ENCODE peak calls at places on chromosomes 16 and 17, in nine cellular contexts. I is fibroblast of lung; V is small intestine; U is K562; R is effector CD4-positive, alpha-beta T cell; Q is GM03348; X is iris pigment epithelial cell; F is cardiac septum; P is NCI-H1105 treated with DMSO at 0.1 percent for 48 hours. J is an unnamed sample.

GRCh38 chr17:4576729-4577322 is 7.5 kb upstream of the SMTNL2 start:
- DNase-seq in P (no peak), Q (no peak), X (no peak), R (no peak), V (no peak), I (peak), F (no peak), U (no peak), J (no peak)

GRCh38 chr16:50313596-50314483 is 47.5 kb downstream of the ADCY7 start:
- DNase-seq in P (no peak), Q (peak), V (no peak), R (peak), X (peak), I (no peak), F (peak), U (no peak), J (no peak)

GRCh38 chr17:5500804-5501391 is 14.5 kb downstream of the MIS12 start:
- DNase-seq in U (no peak), X (peak), F (peak), P (peak), I (peak), V (peak), R (peak), Q (peak), J (peak)

GRCh38 chr16:58843675-58844074 is 109.6 kb upstream of the GOT2 start:
- DNase-seq in U (peak), V (no peak), Q (peak), R (no peak), F (no peak), X (peak), P (no peak), I (peak), J (no peak)

GRCh38 chr17:10171057-10171456 is 27.3 kb downstream of the GAS7 start:
- DNase-seq in R (no peak), X (no peak), V (no peak), I (no peak), Q (peak), F (no peak), U (no peak), P (no peak), J (no peak)

GRCh38 chr17:54944796-54945195 is 23.7 kb downstream of the COX11 start:
- DNase-seq in Q (peak), V (no peak), F (no peak), X (peak), I (no peak), U (no peak), R (no peak), P (no peak), J (no peak)

GRCh38 chr17:58918879-58919278 is 163.2 kb downstream of the PPM1E start:
- DNase-seq in I (no peak), U (no peak), X (no peak), Q (no peak), P (no peak), V (no peak), R (no peak), F (no peak), J (no peak)

GRCh38 chr17:45425125-45425983 is 7.3 kb downstream of the ARHGAP27 start:
- DNase-seq in F (peak), P (peak), Q (no peak), R (no peak), V (peak), U (peak), X (peak), I (peak), J (peak)

GRCh38 chr17:45346255-45347015 is 29.6 kb upstream of the MAP3K14 start:
- DNase-seq in I (peak), Q (peak), U (no peak), R (no peak), X (no peak), F (no peak), P (no peak), V (no peak), J (no peak)

GRCh38 chr16:10261077-10261476 is 78.8 kb upstream of the GRIN2A start:
- DNase-seq in V (no peak), I (no peak), Q (no peak), P (no peak), U (no peak), X (no peak), R (no peak), F (no peak), J (no peak)

GRCh38 chr16:46428108-46429061 is 192.8 kb downstream of the SHCBP1 start:
- DNase-seq in I (no peak), X (no peak), F (no peak), V (no peak), R (no peak), U (no peak), Q (peak), P (no peak), J (no peak)

GRCh38 chr16:85398050-85398451 is 215.1 kb upstream of the GSE1 start:
- DNase-seq in I (no peak), P (no peak), Q (no peak), U (no peak), F (no peak), R (no peak), X (no peak), V (no peak), J (no peak)

GRCh38 chr16:15457958-15458357 is 23.6 kb downstream of the BMERB1 start:
- DNase-seq in U (no peak), I (no peak), V (peak), P (no peak), R (no peak), F (no peak), X (no peak), Q (no peak), J (no peak)

GRCh38 chr17:55448681-55449080 is 27.0 kb upstream of the MMD start:
- DNase-seq in I (peak), F (no peak), P (no peak), R (no peak), X (peak), Q (no peak), V (no peak), U (no peak), J (no peak)

GRCh38 chr16:29811170-29811895 is 660 bp upstream of the PRRT2 start:
- DNase-seq in I (peak), R (peak), Q (peak), F (peak), U (peak), P (peak), V (peak), X (peak), J (peak)

GRCh38 chr16:56311208-56312027 is 113.9 kb downstream of the AMFR start:
- DNase-seq in Q (no peak), X (no peak), F (no peak), P (peak), V (no peak), U (no peak), R (no peak), I (no peak), J (peak)

GRCh38 chr17:44547625-44548297 is 9.5 kb upstream of the FZD2 start:
- DNase-seq in Q (no peak), X (no peak), F (no peak), U (no peak), V (no peak), R (no peak), I (peak), P (no peak), J (no peak)

GRCh38 chr17:352421-353212 is at the start of gene RPH3AL:
- DNase-seq in U (no peak), I (no peak), Q (no peak), R (no peak), P (no peak), V (peak), X (no peak), F (no peak), J (peak)

GRCh38 chr17:44219126-44219635 is 294 bp downstream of the UBTF start:
- DNase-seq in U (peak), V (peak), I (peak), F (no peak), X (peak), P (peak), Q (peak), R (peak), J (no peak)

GRCh38 chr17:21549107-21549687 is 143.1 kb upstream of the KCNJ18 start:
- DNase-seq in P (no peak), Q (peak), X (peak), F (no peak), U (no peak), V (no peak), I (peak), R (no peak), J (no peak)

GRCh38 chr17:70144260-70144846 is 25.0 kb upstream of the KCNJ2 start:
- DNase-seq in U (no peak), F (no peak), R (no peak), I (peak), X (peak), V (peak), P (peak), Q (peak), J (peak)

GRCh38 chr17:79944821-79945391 is 90.8 kb downstream of the TBC1D16 start:
- DNase-seq in U (no peak), F (peak), R (no peak), P (no peak), X (no peak), Q (no peak), V (no peak), I (no peak), J (no peak)

GRCh38 chr16:75289189-75289588 is 37.8 kb upstream of the BCAR1 start:
- DNase-seq in I (peak), F (no peak), V (peak), R (no peak), Q (no peak), P (no peak), U (no peak), X (no peak), J (no peak)

GRCh38 chr17:20925091-20925490 is 117.7 kb downstream of the USP22 start:
- DNase-seq in R (no peak), I (peak), P (no peak), F (no peak), Q (no peak), X (peak), U (no peak), V (no peak), J (no peak)

GRCh38 chr17:8838551-8839095 is 28.9 kb downstream of the PIK3R6 start:
- DNase-seq in F (no peak), Q (no peak), R (no peak), P (no peak), I (no peak), V (no peak), U (no peak), X (no peak), J (no peak)

GRCh38 chr17:57671546-57672204 is 73.4 kb downstream of the CCDC182 start:
- DNase-seq in U (peak), V (peak), F (peak), Q (peak), I (peak), R (peak), P (peak), X (peak), J (peak)

GRCh38 chr17:39096435-39097158 is 54.8 kb downstream of the PLXDC1 start:
- DNase-seq in F (no peak), R (no peak), I (no peak), P (no peak), Q (no peak), U (no peak), X (no peak), V (peak), J (no peak)

GRCh38 chr16:87325480-87325879 is 8.3 kb upstream of the C16orf95 start:
- DNase-seq in U (no peak), P (no peak), R (no peak), F (no peak), I (no peak), X (no peak), V (no peak), Q (peak), J (no peak)

GRCh38 chr16:84638195-84638806 is 10.0 kb upstream of the KLHL36 start:
- DNase-seq in V (no peak), F (no peak), Q (no peak), X (no peak), I (no peak), R (no peak), P (no peak), U (no peak), J (no peak)

J was measured in NCI-H345.